ENCODE peak calls at places on chromosomes 4 and X, in seven cellular contexts. E, L, P, H, S, T and O are unnamed samples.

GRCh38 chrX:20414781-20415445 is 148.2 kb upstream of the RPS6KA3 start:
- DNase-seq in E (no peak), L (no peak), P (no peak), H (no peak), S (no peak), T (no peak), O (no peak)

GRCh38 chrX:44462851-44463250 is 79.8 kb downstream of the FUNDC1 start:
- DNase-seq in E (no peak), L (no peak), P (no peak), H (no peak), S (no peak), T (peak), O (no peak)

GRCh38 chrX:20500171-20500865 is 233.6 kb upstream of the RPS6KA3 start:
- DNase-seq in E (no peak), L (no peak), P (no peak), H (no peak), S (no peak), T (no peak), O (no peak)

GRCh38 chr4:19807505-19807904 is 444.2 kb upstream of the SLIT2 start:
- DNase-seq in E (peak), L (no peak), P (no peak), H (no peak), S (no peak), T (peak), O (no peak)

GRCh38 chr4:56532239-56532638 is 26.6 kb downstream of the ARL9 start:
- DNase-seq in E (no peak), L (no peak), P (no peak), H (no peak), S (no peak), T (no peak), O (no peak)

GRCh38 chrX:68571292-68572256 is 72.7 kb downstream of the YIPF6 start:
- DNase-seq in E (peak), L (no peak), P (no peak), H (no peak), S (no peak), T (peak), O (no peak)

GRCh38 chr4:170026253-170026991 is at the start of gene MFAP3L:
- DNase-seq in E (peak), L (peak), P (peak), H (peak), S (peak), T (peak), O (peak)

GRCh38 chrX:103175944-103176753 is 38.8 kb upstream of the BEX4 start:
- DNase-seq in E (peak), L (peak), P (peak), H (peak), S (peak), T (peak), O (no peak)

GRCh38 chr4:20408596-20408995 is 156.9 kb downstream of the SLIT2 start:
- DNase-seq in E (no peak), L (no peak), P (no peak), H (no peak), S (no peak), T (peak), O (no peak)

GRCh38 chr4:66178901-66179300 is 508.6 kb upstream of the EPHA5 start:
- DNase-seq in E (peak), L (no peak), P (no peak), H (no peak), S (no peak), T (peak), O (no peak)

GRCh38 chr4:152605031-152605430 is 69.1 kb upstream of the FBXW7 start:
- DNase-seq in E (no peak), L (no peak), P (no peak), H (no peak), S (no peak), T (no peak), O (no peak)

GRCh38 chr4:77617203-77617602 is 11.6 kb downstream of the CXCL13 start:
- DNase-seq in E (peak), L (no peak), P (no peak), H (no peak), S (no peak), T (no peak), O (no peak)

GRCh38 chr4:188372051-188372450 is 232.8 kb downstream of the TRIML1 start:
- DNase-seq in E (peak), L (no peak), P (no peak), H (no peak), S (no peak), T (peak), O (no peak)

GRCh38 chrX:131544218-131544617 is 344 bp downstream of the OR13H1 start:
- DNase-seq in E (no peak), L (no peak), P (no peak), H (no peak), S (no peak), T (no peak), O (no peak)

GRCh38 chrX:48461830-48462229 is 8.2 kb downstream of the SLC38A5 start:
- DNase-seq in E (no peak), L (no peak), P (no peak), H (no peak), S (peak), T (no peak), O (no peak)

GRCh38 chr4:7397206-7398103 is 37.3 kb downstream of the PSAPL1 start:
- DNase-seq in E (no peak), L (no peak), P (no peak), H (no peak), S (peak), T (no peak), O (no peak)

GRCh38 chr4:114698256-114698655 is 99.6 kb downstream of the UGT8 start:
- DNase-seq in E (no peak), L (no peak), P (no peak), H (no peak), S (no peak), T (no peak), O (no peak)

GRCh38 chr4:114691865-114692264 is 93.3 kb downstream of the UGT8 start:
- DNase-seq in E (no peak), L (no peak), P (no peak), H (no peak), S (no peak), T (no peak), O (no peak)

GRCh38 chr4:114690571-114690970 is 92.0 kb downstream of the UGT8 start:
- DNase-seq in E (no peak), L (no peak), P (no peak), H (no peak), S (no peak), T (no peak), O (no peak)

GRCh38 chr4:114692958-114693357 is 94.4 kb downstream of the UGT8 start:
- DNase-seq in E (no peak), L (no peak), P (no peak), H (no peak), S (no peak), T (no peak), O (no peak)

DNA sequence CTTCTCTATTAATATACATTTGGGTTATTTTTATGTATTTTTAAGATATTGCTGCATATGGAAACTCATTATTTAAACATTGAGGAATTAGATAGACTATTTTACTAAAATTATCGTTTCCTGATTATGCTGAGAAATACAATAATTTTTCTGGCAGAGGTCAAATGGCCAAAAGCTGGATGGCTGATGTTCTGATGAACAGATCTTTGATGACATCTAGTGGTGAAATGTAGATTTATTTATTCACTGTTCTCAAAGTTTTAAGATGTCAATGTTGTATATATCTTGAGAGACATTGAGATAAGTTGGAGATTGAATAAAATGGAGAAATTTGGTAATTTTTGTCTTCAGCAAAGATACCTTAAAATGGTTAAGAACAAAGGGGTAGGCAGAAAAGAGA is 96.2 kb downstream of the UGT8 start:
- DNase-seq in E (peak), L (no peak), P (no peak), H (no peak), S (no peak), T (peak), O (no peak)
- TF ChIP-seq CTCF in E (peak), L (peak), P (peak), H (peak), S (no peak), T (peak), O (peak)

GRCh38 chrX:11040405-11040804 is 70.7 kb upstream of the HCCS start:
- DNase-seq in E (no peak), L (no peak), P (no peak), H (no peak), S (no peak), T (no peak), O (no peak)
- TF ChIP-seq CTCF in E (peak), L (no peak), P (no peak), H (no peak), S (no peak), T (no peak), O (no peak)

GRCh38 chrX:141278306-141278705 is 36.0 kb upstream of the SPANXC start:
- DNase-seq in E (peak), L (no peak), P (no peak), H (no peak), S (no peak), T (peak), O (no peak)
- TF ChIP-seq CTCF in E (peak), L (no peak), P (no peak), H (peak), S (no peak), T (peak), O (no peak)

GRCh38 chrX:106615041-106615440 is 3.3 kb downstream of the RADX start:
- DNase-seq in E (no peak), L (no peak), P (no peak), H (no peak), S (no peak), T (no peak), O (no peak)

GRCh38 chrX:106621836-106622235 is 10.1 kb downstream of the RADX start:
- DNase-seq in E (no peak), L (no peak), P (no peak), H (no peak), S (no peak), T (no peak), O (no peak)

DNA sequence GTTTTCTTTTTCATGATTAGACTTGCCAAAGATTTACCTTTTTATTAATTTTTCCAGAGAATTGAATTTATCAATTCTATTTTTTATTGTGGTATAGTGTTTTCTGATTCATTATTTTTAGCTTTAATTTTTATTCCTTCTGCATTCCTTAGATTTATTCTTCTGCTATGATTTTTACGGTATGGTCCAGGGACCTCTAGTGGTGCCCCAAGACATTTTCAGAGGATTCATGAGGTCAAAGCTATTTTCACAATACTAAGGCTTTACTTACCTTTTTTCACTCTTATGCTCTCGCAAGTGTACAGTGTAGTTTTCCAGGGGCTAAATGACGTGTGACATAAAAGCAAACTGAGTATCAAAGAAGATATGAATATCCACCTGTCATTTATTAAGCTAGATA is 8.0 kb downstream of the RADX start:
- DNase-seq in E (peak), L (no peak), P (no peak), H (no peak), S (no peak), T (peak), O (no peak)
- TF ChIP-seq CTCF in E (peak), L (no peak), P (no peak), H (peak), S (no peak), T (peak), O (no peak)

GRCh38 chrX:119512145-119512800 is 44.0 kb downstream of the SLC25A5 start:
- DNase-seq in E (peak), L (no peak), P (no peak), H (peak), S (peak), T (peak), O (no peak)
- TF ChIP-seq CTCF in E (peak), L (no peak), P (no peak), H (peak), S (no peak), T (peak), O (no peak)